ENCODE peak calls at places on chromosomes 2 and 18, in eight cellular contexts. One of them, this sample, is unnamed.
A peak's percentile ranks its signal among the peaks of the same experiment; 100 is the strongest.

GRCh38 chr2:67585400-67585799 is 188.3 kb downstream of the ETAA1 start:
- DNase-seq in activated T-cell treated with anti-CD3 and anti-CD28 coated beads for 1 hour: no peak
- DNase-seq in stimulated activated CD4-positive, alpha-beta T cell treated with anti-CD3 and anti-CD28 coated beads, Interleukin-15, amount 100 ng/mL, for 24 hours: no peak
- DNase-seq in dermis blood vessel endothelial cell: no peak
- DNase-seq in Peyer's patch: no peak
- DNase-seq in kidney epithelial cell: no peak
- DNase-seq in mesendoderm: no peak
- DNase-seq in GOT3: no peak
- DNase-seq in this sample: no peak

GRCh38 chr2:226256709-226257401 is 542.8 kb downstream of the IRS1 start:
- DNase-seq in stimulated activated CD4-positive, alpha-beta T cell treated with anti-CD3 and anti-CD28 coated beads, Interleukin-15, amount 100 ng/mL, for 24 hours: no peak
- DNase-seq in Peyer's patch: no peak
- DNase-seq in mesendoderm: no peak
- DNase-seq in dermis blood vessel endothelial cell: no peak
- DNase-seq in activated T-cell treated with anti-CD3 and anti-CD28 coated beads for 1 hour: no peak
- DNase-seq in GOT3: no peak
- DNase-seq in kidney epithelial cell: no peak
- DNase-seq in this sample: no peak

GRCh38 chr2:85806358-85807118 is 52.7 kb downstream of the ATOH8 start:
- DNase-seq in kidney epithelial cell: peak; percentile 39
- DNase-seq in Peyer's patch: no peak
- DNase-seq in stimulated activated CD4-positive, alpha-beta T cell treated with anti-CD3 and anti-CD28 coated beads, Interleukin-15, amount 100 ng/mL, for 24 hours: no peak
- DNase-seq in GOT3: no peak
- DNase-seq in activated T-cell treated with anti-CD3 and anti-CD28 coated beads for 1 hour: no peak
- DNase-seq in mesendoderm: no peak
- DNase-seq in dermis blood vessel endothelial cell: no peak
- DNase-seq in this sample: no peak

GRCh38 chr18:57497372-57498294 is 62.5 kb downstream of the ONECUT2 start:
- DNase-seq in GOT3: no peak
- DNase-seq in stimulated activated CD4-positive, alpha-beta T cell treated with anti-CD3 and anti-CD28 coated beads, Interleukin-15, amount 100 ng/mL, for 24 hours: no peak
- DNase-seq in Peyer's patch: no peak
- DNase-seq in activated T-cell treated with anti-CD3 and anti-CD28 coated beads for 1 hour: no peak
- DNase-seq in kidney epithelial cell: no peak
- DNase-seq in dermis blood vessel endothelial cell: no peak
- DNase-seq in mesendoderm: no peak
- DNase-seq in this sample: no peak

GRCh38 chr18:50231621-50232020 is 34.7 kb downstream of the CFAP53 start:
- DNase-seq in dermis blood vessel endothelial cell: no peak
- DNase-seq in stimulated activated CD4-positive, alpha-beta T cell treated with anti-CD3 and anti-CD28 coated beads, Interleukin-15, amount 100 ng/mL, for 24 hours: peak; percentile 2
- DNase-seq in kidney epithelial cell: peak; percentile 38
- DNase-seq in mesendoderm: peak; percentile 97
- DNase-seq in GOT3: no peak
- DNase-seq in activated T-cell treated with anti-CD3 and anti-CD28 coated beads for 1 hour: no peak
- DNase-seq in Peyer's patch: no peak
- DNase-seq in this sample: no peak

GRCh38 chr18:10023853-10024638 is 110.2 kb downstream of the VAPA start:
- DNase-seq in activated T-cell treated with anti-CD3 and anti-CD28 coated beads for 1 hour: no peak
- DNase-seq in GOT3: no peak
- DNase-seq in kidney epithelial cell: no peak
- DNase-seq in mesendoderm: no peak
- DNase-seq in dermis blood vessel endothelial cell: no peak
- DNase-seq in Peyer's patch: no peak
- DNase-seq in stimulated activated CD4-positive, alpha-beta T cell treated with anti-CD3 and anti-CD28 coated beads, Interleukin-15, amount 100 ng/mL, for 24 hours: no peak
- DNase-seq in this sample: no peak

GRCh38 chr18:55088000-55088401 is 128.7 kb upstream of the CCDC68 start:
- DNase-seq in kidney epithelial cell: no peak
- DNase-seq in dermis blood vessel endothelial cell: no peak
- DNase-seq in activated T-cell treated with anti-CD3 and anti-CD28 coated beads for 1 hour: no peak
- DNase-seq in Peyer's patch: no peak
- DNase-seq in GOT3: no peak
- DNase-seq in stimulated activated CD4-positive, alpha-beta T cell treated with anti-CD3 and anti-CD28 coated beads, Interleukin-15, amount 100 ng/mL, for 24 hours: no peak
- DNase-seq in mesendoderm: no peak
- DNase-seq in this sample: no peak

GRCh38 chr2:121888189-121888557 is 132.7 kb downstream of the TSN start:
- DNase-seq in activated T-cell treated with anti-CD3 and anti-CD28 coated beads for 1 hour: no peak
- DNase-seq in GOT3: no peak
- DNase-seq in Peyer's patch: no peak
- DNase-seq in dermis blood vessel endothelial cell: peak; percentile 23
- DNase-seq in stimulated activated CD4-positive, alpha-beta T cell treated with anti-CD3 and anti-CD28 coated beads, Interleukin-15, amount 100 ng/mL, for 24 hours: peak; percentile 51
- DNase-seq in mesendoderm: peak; percentile 71
- DNase-seq in kidney epithelial cell: no peak
- DNase-seq in this sample: no peak

GRCh38 chr2:39368376-39368775 is 68.7 kb downstream of the MAP4K3 start:
- DNase-seq in GOT3: no peak
- DNase-seq in Peyer's patch: no peak
- DNase-seq in mesendoderm: no peak
- DNase-seq in stimulated activated CD4-positive, alpha-beta T cell treated with anti-CD3 and anti-CD28 coated beads, Interleukin-15, amount 100 ng/mL, for 24 hours: no peak
- DNase-seq in activated T-cell treated with anti-CD3 and anti-CD28 coated beads for 1 hour: no peak
- DNase-seq in kidney epithelial cell: no peak
- DNase-seq in dermis blood vessel endothelial cell: no peak
- DNase-seq in this sample: no peak

GRCh38 chr2:187093771-187094412 is 244.9 kb upstream of the ZSWIM2 start:
- DNase-seq in GOT3: no peak
- DNase-seq in Peyer's patch: no peak
- DNase-seq in stimulated activated CD4-positive, alpha-beta T cell treated with anti-CD3 and anti-CD28 coated beads, Interleukin-15, amount 100 ng/mL, for 24 hours: no peak
- DNase-seq in activated T-cell treated with anti-CD3 and anti-CD28 coated beads for 1 hour: no peak
- DNase-seq in mesendoderm: no peak
- DNase-seq in dermis blood vessel endothelial cell: no peak
- DNase-seq in kidney epithelial cell: no peak
- DNase-seq in this sample: no peak

GRCh38 chr2:169767243-169767888 is 31.3 kb upstream of the SSB start:
- DNase-seq in stimulated activated CD4-positive, alpha-beta T cell treated with anti-CD3 and anti-CD28 coated beads, Interleukin-15, amount 100 ng/mL, for 24 hours: peak; percentile 71
- DNase-seq in kidney epithelial cell: no peak
- DNase-seq in activated T-cell treated with anti-CD3 and anti-CD28 coated beads for 1 hour: peak; percentile 46
- DNase-seq in GOT3: no peak
- DNase-seq in mesendoderm: peak; percentile 45
- DNase-seq in dermis blood vessel endothelial cell: peak; percentile 82
- DNase-seq in Peyer's patch: peak; percentile 41
- DNase-seq in this sample: peak; percentile 35

GRCh38 chr2:237482485-237482884 is 4.6 kb upstream of the MLPH start:
- DNase-seq in kidney epithelial cell: no peak
- DNase-seq in mesendoderm: no peak
- DNase-seq in stimulated activated CD4-positive, alpha-beta T cell treated with anti-CD3 and anti-CD28 coated beads, Interleukin-15, amount 100 ng/mL, for 24 hours: no peak
- DNase-seq in dermis blood vessel endothelial cell: no peak
- DNase-seq in GOT3: no peak
- DNase-seq in Peyer's patch: no peak
- DNase-seq in activated T-cell treated with anti-CD3 and anti-CD28 coated beads for 1 hour: no peak
- DNase-seq in this sample: no peak

GRCh38 chr2:241764272-241765241 is 12.1 kb upstream of the GAL3ST2 start:
- DNase-seq in dermis blood vessel endothelial cell: no peak
- DNase-seq in activated T-cell treated with anti-CD3 and anti-CD28 coated beads for 1 hour: no peak
- DNase-seq in Peyer's patch: no peak
- DNase-seq in GOT3: no peak
- DNase-seq in stimulated activated CD4-positive, alpha-beta T cell treated with anti-CD3 and anti-CD28 coated beads, Interleukin-15, amount 100 ng/mL, for 24 hours: peak; percentile 1
- DNase-seq in mesendoderm: peak; percentile 42
- DNase-seq in kidney epithelial cell: no peak
- DNase-seq in this sample: no peak

GRCh38 chr2:216426938-216427337 is 14.7 kb downstream of the SMARCAL1 start:
- DNase-seq in kidney epithelial cell: peak; percentile 28
- DNase-seq in dermis blood vessel endothelial cell: peak; percentile 25
- DNase-seq in GOT3: no peak
- DNase-seq in Peyer's patch: no peak
- DNase-seq in mesendoderm: peak; percentile 86
- DNase-seq in stimulated activated CD4-positive, alpha-beta T cell treated with anti-CD3 and anti-CD28 coated beads, Interleukin-15, amount 100 ng/mL, for 24 hours: no peak
- DNase-seq in activated T-cell treated with anti-CD3 and anti-CD28 coated beads for 1 hour: no peak
- DNase-seq in this sample: no peak

GRCh38 chr18:10488022-10488421 is 33.6 kb downstream of the APCDD1 start:
- DNase-seq in dermis blood vessel endothelial cell: no peak
- DNase-seq in kidney epithelial cell: no peak
- DNase-seq in activated T-cell treated with anti-CD3 and anti-CD28 coated beads for 1 hour: no peak
- DNase-seq in Peyer's patch: no peak
- DNase-seq in GOT3: no peak
- DNase-seq in stimulated activated CD4-positive, alpha-beta T cell treated with anti-CD3 and anti-CD28 coated beads, Interleukin-15, amount 100 ng/mL, for 24 hours: no peak
- DNase-seq in mesendoderm: no peak
- DNase-seq in this sample: no peak

GRCh38 chr18:42185486-42185885 is 230.5 kb downstream of the PIK3C3 start:
- DNase-seq in Peyer's patch: no peak
- DNase-seq in dermis blood vessel endothelial cell: no peak
- DNase-seq in stimulated activated CD4-positive, alpha-beta T cell treated with anti-CD3 and anti-CD28 coated beads, Interleukin-15, amount 100 ng/mL, for 24 hours: no peak
- DNase-seq in activated T-cell treated with anti-CD3 and anti-CD28 coated beads for 1 hour: no peak
- DNase-seq in mesendoderm: no peak
- DNase-seq in kidney epithelial cell: no peak
- DNase-seq in GOT3: no peak
- DNase-seq in this sample: no peak